ENCODE peak calls at places on chromosome 13, in six cellular contexts. Y, S, P, O, V and X are unnamed samples.
A peak's percentile ranks its signal among the peaks of the same experiment; 100 is the strongest.

GRCh38 chr13:100627142-100627541 is 38.6 kb upstream of the GGACT start:
- DNase-seq in O (no peak), S (no peak), V (no peak), Y (no peak), P (no peak), X (no peak)

GRCh38 chr13:45219938-45220375 is 19.1 kb upstream of the KCTD4 start:
- DNase-seq in Y (no peak), V (no peak), O (no peak), S (peak; percentile 44), P (no peak), X (peak; percentile 44)

GRCh38 chr13:49435992-49436391 is 7.9 kb downstream of the CAB39L start:
- DNase-seq in V (no peak), Y (no peak), O (no peak), S (peak; percentile 44), P (no peak), X (no peak)

GRCh38 chr13:52665325-52665724 is 12.7 kb downstream of the SUGT1 start:
- DNase-seq in Y (no peak), V (no peak), S (peak; percentile 16), P (peak; percentile 40), O (no peak), X (peak; percentile 61)

GRCh38 chr13:49503951-49504350 is 8.2 kb downstream of the PHF11 start:
- DNase-seq in P (no peak), S (peak; percentile 51), V (no peak), Y (no peak), O (no peak), X (no peak)

GRCh38 chr13:29428310-29428991 is 167.0 kb downstream of the SLC7A1 start:
- DNase-seq in V (peak; percentile 73), S (no peak), P (no peak), Y (peak; percentile 31), O (peak; percentile 71), X (peak; percentile 35)

GRCh38 chr13:111506131-111506530 is 185.7 kb downstream of the TEX29 start:
- DNase-seq in P (peak; percentile 4), Y (no peak), O (no peak), V (no peak), S (no peak), X (no peak)

GRCh38 chr13:70987043-70987442 is 878.8 kb upstream of the KLHL1 start:
- DNase-seq in V (no peak), P (no peak), Y (no peak), S (no peak), O (no peak), X (no peak)

GRCh38 chr13:51914137-51914493 is 52.3 kb downstream of the CCDC70 start:
- DNase-seq in V (no peak), S (no peak), Y (no peak), O (no peak), P (no peak), X (no peak)

GRCh38 chr13:25990801-25991200 is 61.0 kb downstream of the SHISA2 start:
- DNase-seq in O (no peak), S (no peak), P (peak; percentile 76), Y (no peak), V (no peak), X (peak; percentile 26)

GRCh38 chr13:77767413-77767812 is 69.9 kb downstream of the SLAIN1 start:
- DNase-seq in O (no peak), V (no peak), P (no peak), S (no peak), Y (no peak), X (no peak)

GRCh38 chr13:94009696-94010095 is 469.8 kb downstream of the DCT start:
- DNase-seq in S (peak; percentile 64), V (no peak), Y (no peak), P (no peak), O (no peak), X (no peak)

GRCh38 chr13:51629711-51630575 is 45.7 kb downstream of the WDFY2 start:
- DNase-seq in V (no peak), Y (no peak), S (no peak), P (no peak), O (no peak), X (no peak)

GRCh38 chr13:30551194-30551593 is 66.5 kb upstream of the USPL1 start:
- DNase-seq in S (peak; percentile 43), P (no peak), Y (no peak), O (no peak), V (no peak), X (peak; percentile 38)

GRCh38 chr13:71801781-71802180 is 65.2 kb downstream of the DACH1 start:
- DNase-seq in P (no peak), V (no peak), O (no peak), Y (peak; percentile 49), S (no peak), X (no peak)

GRCh38 chr13:99464441-99464949 is 36.8 kb upstream of the TM9SF2 start:
- DNase-seq in P (no peak), O (no peak), Y (no peak), V (no peak), S (peak; percentile 48), X (peak; percentile 42)

GRCh38 chr13:47545206-47545605 is 455.9 kb downstream of the SUCLA2 start:
- DNase-seq in V (no peak), Y (no peak), O (no peak), P (no peak), S (no peak), X (no peak)

GRCh38 chr13:98068511-98068910 is 74.4 kb upstream of the FARP1 start:
- DNase-seq in O (no peak), V (no peak), S (no peak), P (peak; percentile 31), Y (no peak), X (no peak)

GRCh38 chr13:50380905-50381304 is 365.7 kb downstream of the KCNRG start:
- DNase-seq in V (no peak), Y (no peak), O (no peak), S (no peak), P (no peak), X (no peak)

GRCh38 chr13:56558698-56559320 is 581.9 kb upstream of the PRR20A start:
- DNase-seq in O (no peak), V (no peak), S (no peak), Y (no peak), P (no peak), X (no peak)

GRCh38 chr13:45196091-45196490 is 4.8 kb downstream of the KCTD4 start:
- DNase-seq in V (no peak), S (no peak), Y (no peak), P (no peak), O (no peak), X (no peak)

GRCh38 chr13:32330438-32330837 is 15.1 kb downstream of the BRCA2 start:
- DNase-seq in O (no peak), P (peak; percentile 11), S (peak; percentile 71), Y (no peak), V (no peak), X (peak; percentile 88)

GRCh38 chr13:31681133-31681532 is 58.2 kb upstream of the RXFP2 start:
- DNase-seq in O (no peak), S (no peak), V (no peak), P (no peak), Y (no peak), X (no peak)

GRCh38 chr13:85509512-85509911 is 289.7 kb downstream of the SLITRK6 start:
- DNase-seq in V (no peak), O (no peak), Y (no peak), S (peak; percentile 27), P (no peak), X (peak; percentile 10)

GRCh38 chr13:103188688-103189326 is 122.6 kb upstream of the SLC10A2 start:
- DNase-seq in S (no peak), Y (no peak), P (no peak), O (no peak), V (no peak), X (peak; percentile 28)

GRCh38 chr13:25494708-25495411 is 123.1 kb downstream of the ATP8A2 start:
- DNase-seq in V (no peak), O (no peak), S (no peak), P (no peak), Y (no peak), X (no peak)

GRCh38 chr13:98333481-98333880 is 156.4 kb upstream of the RNF113B start:
- DNase-seq in S (no peak), O (no peak), Y (no peak), P (no peak), V (no peak), X (no peak)

GRCh38 chr13:95497307-95497943 is 55.1 kb upstream of the CLDN10 start:
- DNase-seq in Y (no peak), S (no peak), V (no peak), P (no peak), O (no peak), X (no peak)
- H3K14ac ChIP-seq in Y (no peak overlapping the region), S (no peak overlapping the region), V (no peak overlapping the region), P (no peak overlapping the region), O (no peak overlapping the region), X (no peak overlapping the region)

GRCh38 chr13:76398426-76398825 is 487.8 kb downstream of the KCTD12 start:
- DNase-seq in P (no peak), Y (no peak), O (no peak), V (no peak), S (peak; percentile 5), X (no peak)

DNA sequence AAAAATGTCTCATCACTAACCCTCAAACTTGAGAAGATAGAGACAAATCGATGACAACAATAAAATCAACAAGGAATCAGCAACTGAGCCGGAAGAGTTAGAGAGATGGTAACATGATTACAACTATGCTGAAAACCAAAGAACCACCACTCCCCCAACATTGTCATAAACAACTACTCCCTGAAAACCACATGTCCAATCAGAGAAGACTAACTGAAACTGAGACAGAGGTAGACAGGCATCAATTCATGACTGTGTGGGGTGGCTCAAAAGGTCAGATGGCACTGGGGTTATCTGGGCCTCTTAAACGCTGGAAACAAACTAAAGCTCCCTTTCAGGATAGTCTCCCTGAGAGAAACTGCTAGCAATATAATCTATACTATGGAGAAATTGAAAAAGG is 488.8 kb downstream of the KCTD12 start:
- DNase-seq in V (no peak), P (no peak), O (no peak), S (no peak), Y (no peak), X (no peak)
- H3K14ac ChIP-seq in V (no peak overlapping the region), P (no peak overlapping the region), O (no peak overlapping the region), S (no peak overlapping the region), Y (no peak overlapping the region), X (no peak overlapping the region)

GRCh38 chr13:43009506-43009905 is 13.9 kb upstream of the DNAJC15 start:
- DNase-seq in Y (no peak), V (no peak), O (no peak), S (peak; percentile 60), P (no peak), X (no peak)
- H3K14ac ChIP-seq in Y (no peak overlapping the region), V (no peak overlapping the region), O (no peak overlapping the region), S (peak overlapping the region; percentile 76), P (no peak overlapping the region), X (no peak overlapping the region)

DNA sequence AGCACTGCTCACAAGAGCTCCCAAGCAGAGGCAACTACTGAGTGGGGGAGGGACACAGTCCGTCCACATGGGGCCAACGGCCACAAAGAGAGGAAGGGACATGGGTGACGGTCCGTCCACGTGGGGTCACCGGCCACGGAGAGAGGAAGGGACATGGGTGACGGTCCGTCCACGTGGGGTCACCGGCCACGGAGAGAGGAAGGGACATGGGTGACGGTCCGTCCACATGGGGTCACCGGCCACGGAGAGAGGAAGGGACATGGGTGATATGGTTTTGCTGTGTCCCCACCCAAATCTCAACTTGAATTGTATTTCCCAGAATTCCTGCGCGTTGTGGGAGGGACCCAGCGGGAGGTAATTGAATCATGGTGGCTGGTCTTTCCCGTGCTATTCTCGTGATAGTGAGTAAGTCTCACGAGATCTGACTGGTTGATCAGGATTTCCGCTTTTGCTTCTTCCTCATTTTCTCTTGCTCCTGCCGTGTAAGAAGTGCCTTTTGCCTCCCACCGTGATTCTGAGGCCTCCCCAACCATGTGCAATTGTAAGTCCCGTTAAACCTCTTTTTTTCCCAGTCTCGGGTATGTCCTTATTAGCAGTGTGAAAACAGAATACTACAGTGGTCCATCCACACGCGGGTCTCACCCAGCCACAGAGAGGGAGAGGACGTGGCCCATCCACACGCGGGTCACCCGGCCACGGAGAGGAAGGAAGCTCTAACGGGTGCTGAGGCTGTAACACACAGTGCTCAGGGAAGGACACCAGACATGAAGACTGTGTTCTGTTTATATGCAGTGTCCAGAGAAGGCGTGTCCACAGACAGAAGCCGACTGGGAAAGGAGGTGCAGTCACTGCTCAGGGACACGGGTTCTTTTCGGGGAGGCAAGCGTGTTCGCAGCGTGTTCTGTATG is 48.5 kb downstream of the GAS6 start:
- DNase-seq in P (no peak), Y (no peak), O (no peak), V (no peak), S (no peak), X (peak; percentile 11)
- H3K14ac ChIP-seq in P (no peak overlapping the region), Y (no peak overlapping the region), O (no peak overlapping the region), V (no peak overlapping the region), S (peak overlapping the region; percentile 24), X (peak overlapping the region; percentile 44)